ENCODE peak calls at places on chromosomes 4 and X, in ten cellular contexts. A, N, M, F, O, B, Z, L, U and X are unnamed samples.

GRCh38 chr4:16573744-16574143 is 324.7 kb downstream of the LDB2 start:
- DNase-seq in N (no peak), U (peak), Z (peak), L (no peak), M (no peak), A (peak), B (no peak), F (no peak), O (no peak), X (no peak)

GRCh38 chr4:26330186-26330787 is 9.5 kb downstream of the RBPJ start:
- DNase-seq in B (peak), M (peak), U (peak), A (no peak), L (no peak), N (no peak), F (no peak), O (no peak), Z (peak), X (no peak)

GRCh38 chrX:7606253-7606652 is 236.7 kb upstream of the VCX start:
- DNase-seq in M (no peak), B (no peak), A (no peak), O (no peak), L (no peak), N (no peak), Z (no peak), U (no peak), F (no peak), X (no peak)

GRCh38 chr4:152959080-152959479 is 23.0 kb downstream of the FHDC1 start:
- DNase-seq in A (no peak), N (no peak), L (no peak), Z (no peak), F (no peak), U (no peak), O (no peak), M (no peak), B (no peak), X (no peak)

GRCh38 chrX:153882086-153882498 is 3.9 kb downstream of the L1CAM start:
- DNase-seq in L (no peak), M (peak), A (no peak), U (no peak), N (no peak), F (peak), O (no peak), Z (peak), B (no peak), X (no peak)

GRCh38 chrX:134948333-134949241 is 42.2 kb upstream of the SMIM10 start:
- DNase-seq in Z (peak), F (no peak), L (no peak), M (peak), N (no peak), U (peak), B (peak), O (no peak), A (no peak), X (no peak)

GRCh38 chr4:42609051-42609450 is 47.9 kb downstream of the ATP8A1 start:
- DNase-seq in B (no peak), F (no peak), U (no peak), A (no peak), L (no peak), M (no peak), O (no peak), N (no peak), Z (no peak), X (no peak)

GRCh38 chr4:16532240-16532990 is 306.1 kb upstream of the TAPT1 start:
- DNase-seq in L (no peak), F (no peak), A (no peak), U (peak), M (no peak), B (no peak), Z (peak), O (no peak), N (no peak), X (no peak)

GRCh38 chr4:110493521-110493920 is 17.6 kb downstream of the ENPEP start:
- DNase-seq in B (no peak), Z (no peak), F (no peak), N (no peak), M (no peak), U (no peak), A (no peak), L (no peak), O (no peak), X (no peak)

GRCh38 chr4:98556451-98556850 is 102.0 kb downstream of the TSPAN5 start:
- DNase-seq in F (no peak), L (no peak), B (no peak), U (no peak), N (no peak), O (no peak), M (no peak), A (no peak), Z (no peak), X (no peak)

GRCh38 chrX:9207142-9207541 is 173.2 kb upstream of the FAM9B start:
- DNase-seq in M (no peak), N (no peak), L (no peak), O (no peak), U (peak), Z (peak), F (no peak), A (no peak), B (no peak), X (no peak)

GRCh38 chr4:145930592-145930991 is 8.0 kb downstream of the ZNF827 start:
- DNase-seq in U (peak), L (no peak), O (no peak), N (no peak), B (no peak), F (peak), A (no peak), M (no peak), Z (no peak), X (no peak)

GRCh38 chrX:68083510-68083909 is 349.8 kb downstream of the OPHN1 start:
- DNase-seq in F (no peak), N (no peak), O (no peak), Z (peak), U (peak), A (no peak), B (no peak), L (no peak), M (no peak), X (no peak)

GRCh38 chr4:67558493-67558892 is at the start of gene STAP1:
- DNase-seq in M (no peak), U (no peak), B (no peak), A (no peak), O (no peak), L (no peak), F (no peak), N (no peak), Z (no peak), X (no peak)

GRCh38 chrX:39011454-39012204 is 210.4 kb downstream of the MID1IP1 start:
- DNase-seq in F (no peak), B (no peak), L (no peak), A (no peak), Z (peak), N (no peak), U (peak), O (no peak), M (peak), X (no peak)

GRCh38 chrX:135436456-135436855 is 14.7 kb downstream of the SMIM10L2A start:
- DNase-seq in U (no peak), M (no peak), F (no peak), B (no peak), N (no peak), O (no peak), L (no peak), A (no peak), Z (no peak), X (peak)

GRCh38 chr4:125991398-125991797 is 676.6 kb downstream of the FAT4 start:
- DNase-seq in M (no peak), B (no peak), U (no peak), N (no peak), Z (no peak), F (no peak), O (no peak), A (no peak), L (no peak), X (no peak)

GRCh38 chr4:47122592-47123291 is 91.4 kb downstream of the GABRB1 start:
- DNase-seq in O (peak), B (peak), F (no peak), N (no peak), U (peak), Z (peak), L (peak), A (no peak), M (peak), X (no peak)

GRCh38 chrX:40168183-40169015 is 70.6 kb upstream of the BCOR start:
- DNase-seq in L (no peak), U (no peak), F (no peak), M (no peak), A (no peak), Z (no peak), B (no peak), N (no peak), O (no peak), X (peak)

GRCh38 chrX:104922206-104922621 is 298.3 kb downstream of the TEX13A start:
- DNase-seq in N (peak), L (peak), Z (peak), B (peak), O (peak), M (peak), U (peak), A (peak), F (peak), X (no peak)

GRCh38 chrX:47283015-47283771 is 50.4 kb downstream of the USP11 start:
- DNase-seq in L (peak), N (no peak), Z (peak), F (no peak), M (no peak), B (no peak), O (no peak), U (peak), A (no peak), X (no peak)

GRCh38 chr4:140816806-140817205 is 60.6 kb upstream of the TBC1D9 start:
- DNase-seq in N (no peak), F (no peak), B (no peak), M (no peak), Z (no peak), U (no peak), O (no peak), L (no peak), A (no peak), X (no peak)

GRCh38 chrX:107470971-107471370 is 21.5 kb downstream of the FRMPD3 start:
- DNase-seq in M (no peak), L (no peak), U (no peak), B (no peak), F (no peak), N (no peak), O (no peak), Z (no peak), A (no peak), X (no peak)

GRCh38 chr4:138301536-138301935 is 59.4 kb upstream of the SLC7A11 start:
- DNase-seq in O (no peak), N (no peak), B (no peak), U (no peak), Z (peak), F (no peak), M (no peak), L (no peak), A (no peak), X (no peak)

GRCh38 chr4:90246841-90247240 is 119.6 kb downstream of the CCSER1 start:
- DNase-seq in N (no peak), B (no peak), M (no peak), L (no peak), A (no peak), F (no peak), O (no peak), Z (no peak), U (no peak), X (no peak)

GRCh38 chrX:113384628-113385027 is 544.0 kb upstream of the AMOT start:
- DNase-seq in M (no peak), F (no peak), Z (peak), L (no peak), B (no peak), N (no peak), O (peak), U (peak), A (no peak), X (no peak)

GRCh38 chr4:85681194-85681803 is 206.3 kb downstream of the ARHGAP24 start:
- DNase-seq in M (no peak), O (peak), U (peak), Z (peak), L (no peak), B (no peak), N (no peak), F (no peak), A (no peak), X (no peak)

GRCh38 chr4:7804759-7805385 is 134.8 kb downstream of the AFAP1 start:
- DNase-seq in M (no peak), A (no peak), U (no peak), O (peak), L (no peak), N (peak), Z (no peak), F (no peak), B (no peak), X (no peak)

GRCh38 chrX:136268051-136269048 is 17.1 kb upstream of the MAP7D3 start:
- DNase-seq in N (no peak), O (no peak), B (peak), U (peak), Z (peak), M (peak), L (no peak), A (peak), F (no peak), X (no peak)

GRCh38 chr4:108166441-108167315 is 2.1 kb downstream of the LEF1 start:
- DNase-seq in N (no peak), A (no peak), O (no peak), U (peak), L (peak), F (peak), Z (peak), B (no peak), M (no peak), X (no peak)

GRCh38 chr4:29320947-29321583 is 1399.1 kb upstream of the PCDH7 start:
- DNase-seq in M (no peak), Z (no peak), N (no peak), L (no peak), U (no peak), O (no peak), F (no peak), A (no peak), B (no peak), X (no peak)

GRCh38 chrX:106300239-106300638 is 132.1 kb downstream of the PWWP3B start:
- DNase-seq in F (no peak), A (no peak), L (no peak), O (no peak), Z (peak), M (no peak), U (no peak), B (no peak), N (no peak), X (no peak)

GRCh38 chrX:44914532-44915198 is 41.7 kb downstream of the KDM6A start:
- DNase-seq in B (no peak), U (peak), M (no peak), F (no peak), Z (peak), O (no peak), N (no peak), A (no peak), L (no peak), X (no peak)

GRCh38 chr4:183600189-183600685 is 58.7 kb downstream of the RWDD4 start:
- DNase-seq in B (peak), Z (peak), L (no peak), O (no peak), F (no peak), U (peak), A (no peak), N (no peak), M (no peak), X (no peak)
- TF ChIP-seq CTCF in B (no peak), Z (peak), L (no peak), O (no peak), F (no peak), U (peak), A (no peak), N (peak), M (no peak), X (peak)

GRCh38 chr4:155822572-155822971 is 43.5 kb downstream of the ASIC5 start:
- DNase-seq in L (no peak), A (no peak), N (no peak), F (no peak), O (no peak), B (peak), Z (peak), U (peak), M (no peak), X (no peak)

GRCh38 chr4:155819066-155819465 is 47.0 kb downstream of the ASIC5 start:
- DNase-seq in N (no peak), M (no peak), Z (peak), O (no peak), B (no peak), L (no peak), U (peak), A (no peak), F (no peak), X (no peak)

GRCh38 chr4:155818639-155819038 is 47.4 kb downstream of the ASIC5 start:
- DNase-seq in U (no peak), Z (peak), O (no peak), L (no peak), M (no peak), F (no peak), N (no peak), B (no peak), A (no peak), X (no peak)

DNA sequence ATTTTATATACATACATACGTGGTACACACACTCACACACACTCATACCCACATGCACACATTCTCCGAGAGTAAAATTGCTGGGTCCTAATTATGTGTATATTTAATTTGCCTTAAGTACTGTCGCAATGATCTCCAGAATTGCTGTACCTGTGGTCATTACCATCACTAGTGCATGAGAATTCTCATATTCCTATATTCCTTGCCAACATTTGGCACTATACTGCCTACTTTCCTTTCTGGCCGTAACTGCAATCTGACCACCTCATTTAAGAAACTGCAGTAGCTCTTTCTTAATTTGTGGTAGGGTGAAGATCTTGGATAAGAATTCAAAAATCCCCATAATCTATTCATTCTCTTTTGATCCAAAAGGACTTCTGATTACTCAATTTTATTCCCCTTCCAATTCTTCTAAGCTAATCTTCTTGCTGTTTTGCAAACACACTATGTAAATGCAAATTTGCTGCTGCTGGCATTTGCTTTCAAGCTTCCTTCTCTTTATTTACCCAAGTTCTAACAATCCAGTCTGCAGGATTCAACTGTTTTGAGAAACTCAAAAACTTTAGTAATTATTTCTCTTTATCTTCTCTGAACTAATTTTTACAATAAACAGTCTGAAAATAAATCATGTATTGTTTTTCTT is 45.1 kb downstream of the ASIC5 start:
- DNase-seq in B (no peak), L (no peak), M (no peak), U (no peak), A (no peak), O (no peak), F (no peak), N (no peak), Z (no peak), X (no peak)
- TF ChIP-seq CTCF in B (no peak), L (no peak), M (no peak), U (no peak), A (no peak), O (no peak), F (no peak), N (no peak), Z (no peak), X (no peak)

GRCh38 chrX:16870861-16871584 is 861 bp upstream of the RBBP7 start:
- DNase-seq in U (no peak), N (no peak), F (peak), O (peak), B (no peak), Z (peak), M (peak), A (no peak), L (peak), X (no peak)
- TF ChIP-seq CTCF in U (no peak), N (no peak), F (no peak), O (no peak), B (no peak), Z (no peak), M (no peak), A (no peak), L (no peak), X (no peak)

GRCh38 chr4:33841120-33841519 is 2403.2 kb downstream of the ARAP2 start:
- DNase-seq in B (no peak), A (no peak), U (no peak), N (no peak), L (no peak), M (no peak), O (no peak), Z (no peak), F (no peak), X (no peak)
- TF ChIP-seq CTCF in B (no peak), A (no peak), U (no peak), N (no peak), L (no peak), M (no peak), O (no peak), Z (no peak), F (no peak), X (no peak)